ENCODE peak calls at places on chromosomes 5 and 9, in four cellular contexts. E is heart left ventricle, I is fibroblast of lung, U is brain microvascular endothelial cell. W is an unnamed sample.

GRCh38 chr9:14320272-14321245 is 6.6 kb upstream of the NFIB start:
- DNase-seq in E (peak), I (peak), U (peak), W (peak)

GRCh38 chr5:119287547-119288073 is 68.2 kb upstream of the TNFAIP8 start:
- DNase-seq in E (no peak), I (peak), U (peak), W (no peak)

GRCh38 chr5:14659821-14660607 is 4.5 kb upstream of the OTULIN start:
- DNase-seq in E (no peak), I (peak), U (no peak), W (no peak)

GRCh38 chr5:92652735-92653134 is 928.3 kb downstream of the NR2F1-AS1 start:
- DNase-seq in E (no peak), I (no peak), U (no peak), W (no peak)

GRCh38 chr5:170419666-170420065 is 30.5 kb upstream of the KCNMB1 start:
- DNase-seq in E (no peak), I (no peak), U (no peak), W (no peak)

GRCh38 chr5:107557051-107557658 is 113.6 kb downstream of the EFNA5 start:
- DNase-seq in E (peak), I (peak), U (peak), W (peak)

GRCh38 chr5:160158087-160158486 is 38.8 kb upstream of the PWWP2A start:
- DNase-seq in E (no peak), I (no peak), U (no peak), W (no peak)

GRCh38 chr9:122562134-122562760 is 9.3 kb downstream of the OR1N2 start:
- DNase-seq in E (no peak), I (no peak), U (no peak), W (no peak)

GRCh38 chr9:121670447-121670846 is 19.0 kb downstream of the DAB2IP start:
- DNase-seq in E (no peak), I (peak), U (no peak), W (peak)

GRCh38 chr9:15147471-15147870 is 159.5 kb downstream of the TTC39B start:
- DNase-seq in E (no peak), I (no peak), U (no peak), W (no peak)

GRCh38 chr5:61023131-61023530 is 78.1 kb downstream of the NDUFAF2 start:
- DNase-seq in E (no peak), I (peak), U (no peak), W (no peak)

GRCh38 chr5:134550271-134551214 is 25.1 kb downstream of the JADE2 start:
- DNase-seq in E (no peak), I (peak), U (no peak), W (peak)

GRCh38 chr5:168047043-168047668 is 244.3 kb upstream of the WWC1 start:
- DNase-seq in E (no peak), I (peak), U (peak), W (no peak)

GRCh38 chr5:76084496-76085285 is 1.5 kb downstream of the SV2C start:
- DNase-seq in E (no peak), I (no peak), U (no peak), W (no peak)

GRCh38 chr5:90326995-90327394 is 82.6 kb downstream of the CETN3 start:
- DNase-seq in E (no peak), I (no peak), U (no peak), W (no peak)

GRCh38 chr5:147044868-147045267 is 166.3 kb upstream of the PPP2R2B start:
- DNase-seq in E (no peak), I (no peak), U (no peak), W (no peak)

DNA sequence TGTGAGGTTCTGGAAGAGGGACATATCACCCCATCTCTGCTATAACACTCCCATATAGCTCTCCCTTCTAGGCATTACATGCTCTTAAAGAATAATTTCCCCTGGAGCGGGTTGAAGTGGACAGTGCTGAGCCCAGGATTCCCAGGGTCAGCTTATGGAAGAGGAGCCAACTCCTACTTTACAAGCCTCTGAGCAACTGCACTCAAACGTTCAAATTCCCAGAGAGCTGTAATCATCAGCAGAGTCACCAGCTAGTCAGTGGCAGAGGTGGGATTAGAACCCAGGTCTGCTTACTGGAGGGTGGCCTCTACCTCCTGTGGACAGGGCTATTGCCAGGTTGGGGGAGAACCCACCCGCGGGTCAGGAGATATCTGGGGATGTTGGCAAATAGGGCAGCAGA is 1.4 kb downstream of the NEURL1B start:
- DNase-seq in E (no peak), I (no peak), U (no peak), W (no peak)
- H3K27ac ChIP-seq in E (peak), I (no peak), U (no peak), W (peak)

DNA sequence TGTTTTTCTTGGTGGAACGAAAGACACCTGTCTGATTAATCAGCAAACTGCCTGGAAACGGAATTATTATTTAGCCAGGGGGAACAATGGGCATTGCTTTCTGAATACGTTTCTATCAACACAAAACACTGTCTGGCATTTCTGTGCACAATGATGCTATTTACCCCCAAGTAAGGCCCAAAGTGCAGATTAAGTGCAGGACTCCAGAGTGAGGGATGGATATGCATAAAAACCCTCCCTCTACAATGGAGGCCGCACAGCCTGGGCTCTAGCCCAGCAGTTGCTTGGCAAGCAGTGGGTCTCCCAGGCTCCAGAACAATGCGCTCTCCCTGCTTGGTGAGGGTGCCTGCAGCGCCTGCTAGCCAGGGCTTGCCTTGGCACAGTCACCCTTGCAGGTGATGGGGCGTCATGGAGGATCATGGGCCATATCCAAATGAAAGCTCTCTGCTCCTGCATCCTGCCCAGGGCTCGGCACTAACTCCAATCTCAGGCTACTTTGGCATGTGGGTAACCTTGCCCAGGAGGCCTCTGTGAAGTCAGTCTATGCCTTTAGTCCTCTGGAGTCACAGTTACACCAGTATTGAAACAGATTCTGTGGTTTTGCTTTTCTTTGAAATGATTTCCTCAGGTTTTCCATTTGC is 11.5 kb upstream of the SPATA24 start:
- DNase-seq in E (peak), I (no peak), U (no peak), W (peak)
- H3K27ac ChIP-seq in E (peak), I (no peak), U (no peak), W (peak)

DNA sequence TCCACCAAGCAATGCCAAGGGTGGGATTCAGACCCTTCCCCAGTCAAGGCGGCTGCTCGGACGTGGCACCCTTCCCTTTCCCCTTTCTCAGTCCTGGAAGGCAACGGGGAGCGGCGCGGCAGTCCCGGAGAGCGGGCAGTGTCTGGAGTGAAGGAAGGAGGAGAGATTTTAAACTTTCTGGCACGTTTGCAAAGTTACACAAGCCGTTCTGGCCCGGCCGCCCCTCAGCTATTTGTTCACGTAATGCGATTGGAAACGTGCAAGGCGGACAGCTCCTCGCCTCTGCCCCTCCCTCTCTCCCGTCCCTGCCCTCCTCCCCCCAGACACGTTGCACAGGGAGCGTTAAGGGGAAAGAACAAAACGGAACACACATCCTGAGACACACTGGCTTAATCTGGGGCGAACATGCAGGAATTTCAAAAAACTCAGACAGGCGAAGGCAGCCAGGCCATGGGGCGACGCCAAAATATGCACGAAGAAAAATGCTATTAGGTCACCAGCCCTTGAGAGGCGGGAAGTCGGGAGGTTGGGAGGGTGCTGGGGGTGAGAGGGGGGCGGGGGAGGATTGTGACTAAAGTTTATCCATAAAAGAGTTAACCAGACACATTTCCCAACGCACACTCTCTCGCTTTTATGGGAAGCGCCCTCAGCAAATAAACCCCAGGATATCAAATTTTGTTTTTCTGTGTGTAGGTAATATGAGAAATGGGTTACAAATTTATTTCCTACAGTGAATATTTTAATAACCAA is at the start of gene LOX:
- DNase-seq in E (peak), I (peak), U (peak), W (peak)
- H3K27ac ChIP-seq in E (peak), I (peak), U (peak), W (peak)

GRCh38 chr9:113591899-113592625 is 128.5 kb downstream of the RGS3 start:
- DNase-seq in E (no peak), I (no peak), U (no peak), W (no peak)
- H3K27ac ChIP-seq in E (peak), I (no peak), U (no peak), W (no peak)

DNA sequence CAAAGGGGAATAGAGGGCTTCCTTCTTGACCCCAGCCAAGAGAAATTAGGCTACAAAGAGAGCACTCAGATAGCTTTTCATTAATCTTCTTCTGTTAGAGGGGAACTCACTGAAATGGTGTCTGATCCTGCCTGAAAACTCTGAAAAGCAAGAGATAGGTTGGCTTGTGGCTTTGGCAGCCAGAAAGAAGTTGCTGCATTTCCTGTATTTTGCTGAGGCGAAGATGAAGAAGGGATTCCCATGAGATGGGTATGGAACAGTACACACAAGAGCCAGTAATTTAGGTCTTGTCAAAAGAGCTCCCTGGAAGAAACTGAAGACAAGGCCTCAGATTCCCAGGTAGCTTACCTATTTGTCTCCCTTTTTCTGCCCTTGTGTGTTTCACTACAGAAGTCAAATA is 120.9 kb upstream of the TARS1 start:
- DNase-seq in E (no peak), I (peak), U (no peak), W (no peak)
- H3K27ac ChIP-seq in E (peak), I (peak), U (peak), W (no peak)

GRCh38 chr5:150303660-150304411 is 1.1 kb upstream of the ARSI start:
- DNase-seq in E (no peak), I (no peak), U (no peak), W (no peak)

GRCh38 chr5:150302301-150303069 is at the start of gene ARSI:
- DNase-seq in E (peak), I (peak), U (no peak), W (peak)

GRCh38 chr5:150304481-150305081 is 1.9 kb upstream of the ARSI start:
- DNase-seq in E (no peak), I (no peak), U (no peak), W (no peak)

GRCh38 chr5:150301901-150302300 is 804 bp downstream of the ARSI start:
- DNase-seq in E (no peak), I (no peak), U (no peak), W (no peak)

GRCh38 chr5:150303070-150303595 is 428 bp upstream of the ARSI start:
- DNase-seq in E (no peak), I (peak), U (no peak), W (no peak)
- H3K27ac ChIP-seq in E (peak), I (peak), U (no peak), W (no peak)

DNA sequence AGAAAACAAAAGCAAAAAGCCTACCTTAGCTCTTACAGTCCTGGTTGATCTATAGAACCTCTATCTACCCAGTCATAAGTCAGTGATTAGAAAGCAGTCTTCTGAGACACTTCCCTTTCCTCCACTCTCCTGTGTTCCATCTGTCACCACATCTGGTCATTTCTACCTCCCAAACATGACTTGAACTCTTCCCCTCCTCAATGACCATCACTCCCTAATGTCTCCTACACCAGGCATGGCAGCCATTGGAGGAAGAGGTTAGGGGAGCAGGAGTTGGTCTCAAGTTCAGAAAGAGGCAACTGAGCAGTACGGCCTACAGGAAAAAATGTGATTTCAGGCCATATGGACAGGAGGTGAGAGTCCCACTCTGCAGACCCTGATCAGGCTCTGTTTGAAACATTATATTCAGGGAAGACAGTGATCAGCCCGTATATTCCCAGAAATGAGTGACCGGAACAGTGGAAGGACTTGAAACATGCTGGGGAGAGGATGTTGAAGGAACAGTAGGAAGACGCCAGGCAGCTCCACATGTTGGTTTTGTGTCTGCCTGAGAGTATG is 12.0 kb downstream of the ABLIM3 start:
- DNase-seq in E (no peak), I (no peak), U (no peak), W (no peak)
- H3K27ac ChIP-seq in E (peak), I (peak), U (no peak), W (peak)

DNA sequence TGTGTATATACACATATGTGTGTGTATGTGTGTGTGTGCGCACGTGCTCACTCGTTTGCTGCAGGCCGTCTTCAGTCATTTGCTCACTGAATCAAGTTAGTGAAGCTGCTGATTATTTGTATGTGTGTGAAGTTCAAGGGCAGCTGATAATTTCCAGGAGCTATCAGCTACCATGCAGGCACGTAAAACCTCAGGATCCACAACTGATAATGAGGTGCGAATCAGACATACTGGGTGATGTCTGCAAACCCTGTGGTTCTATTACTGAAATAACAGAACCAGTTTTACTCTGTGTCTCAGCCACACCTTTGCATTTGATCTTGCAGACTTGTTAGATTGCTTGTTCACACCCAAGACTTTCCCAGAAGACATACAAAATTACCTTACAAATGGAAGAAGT is 257.6 kb downstream of the TAF11L14 start:
- DNase-seq in E (no peak), I (no peak), U (no peak), W (no peak)
- H3K27ac ChIP-seq in E (no peak), I (no peak), U (no peak), W (no peak)

DNA sequence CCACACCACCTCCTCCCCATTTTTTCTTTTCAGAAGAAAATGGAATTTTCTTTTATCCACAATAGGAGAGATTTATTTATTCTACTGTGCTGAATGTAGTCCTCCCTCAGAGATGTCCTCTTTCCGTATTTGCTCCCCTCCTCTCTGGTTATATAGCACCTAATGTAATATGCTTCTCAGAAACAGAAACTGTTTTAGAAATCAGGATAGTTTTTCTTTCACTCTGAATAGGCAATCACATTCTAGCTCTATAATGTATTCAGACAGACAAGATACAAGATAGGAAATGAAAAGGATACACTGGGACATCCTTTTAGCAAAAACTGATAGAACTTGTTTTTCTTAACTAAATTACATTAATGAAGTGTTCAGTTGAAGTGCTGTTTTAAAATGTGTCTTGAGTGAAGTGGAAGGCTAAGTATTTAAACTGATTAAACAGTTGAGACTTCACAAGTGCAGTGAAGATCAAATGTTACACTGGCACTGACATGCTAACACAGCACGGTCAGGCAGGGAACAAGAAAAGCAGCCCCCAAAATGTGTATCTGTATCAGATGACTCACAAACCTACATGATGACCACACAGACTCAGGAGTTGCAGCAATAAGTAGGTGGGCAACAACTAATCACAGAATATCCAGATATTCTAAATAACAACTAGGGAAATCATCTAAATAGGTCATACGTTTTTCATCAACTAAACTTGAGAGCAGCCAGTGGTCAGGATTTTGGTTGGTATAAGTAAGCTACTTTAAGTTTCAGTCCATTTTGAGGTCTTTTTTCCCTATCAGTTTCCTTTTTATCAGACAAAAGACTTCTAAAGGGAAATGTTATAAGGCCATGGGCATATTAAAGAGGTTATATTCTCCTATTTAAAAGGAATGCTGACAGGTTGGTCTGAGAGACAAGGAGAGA is 260.4 kb downstream of the MLLT3 start:
- DNase-seq in E (no peak), I (no peak), U (no peak), W (no peak)
- H3K27ac ChIP-seq in E (no peak), I (no peak), U (no peak), W (no peak)